ENCODE peak calls at places on chromosomes 2 and 18, in six cellular contexts. U is activated CD8-positive, alpha-beta memory T cell treated with anti-CD3 and anti-CD28 coated beads, Interleukin-2, amount 10 ng/mL, durations not matched to agents 7 days and 5 days; B is activated CD4-positive, alpha-beta T cell treated with anti-CD3 and anti-CD28 coated beads for 24 hours; R is A549; K is astrocyte of the hippocampus; E is stimulated activated CD4-positive, alpha-beta T cell treated with anti-CD3 and anti-CD28 coated beads, Interleukin-2, amount 100 ng/mL, for 48 hours. O is an unnamed sample.

GRCh38 chr18:45686892-45687611 is 36.9 kb upstream of the SLC14A1 start:
- DNase-seq in U (peak), E (no peak), K (no peak), B (peak), R (no peak), O (no peak)

GRCh38 chr2:167681646-167682045 is 565.7 kb downstream of the STK39 start:
- DNase-seq in B (no peak), R (no peak), E (no peak), K (no peak), U (no peak), O (no peak)

GRCh38 chr2:158497486-158497885 is 40.7 kb downstream of the PKP4 start:
- DNase-seq in R (peak), K (no peak), U (no peak), B (no peak), E (no peak), O (no peak)

GRCh38 chr2:156189584-156189983 is 142.9 kb downstream of the NR4A2 start:
- DNase-seq in U (no peak), B (no peak), K (no peak), R (no peak), E (no peak), O (no peak)

GRCh38 chr2:134120160-134120717 is 133.6 kb upstream of the MGAT5 start:
- DNase-seq in K (no peak), E (no peak), B (no peak), R (no peak), U (peak), O (no peak)

GRCh38 chr2:240929364-240930095 is 23.4 kb downstream of the CROCC2 start:
- DNase-seq in K (no peak), B (no peak), R (no peak), U (no peak), E (no peak), O (no peak)

GRCh38 chr18:63307555-63308200 is 11.9 kb downstream of the BCL2 start:
- DNase-seq in E (no peak), U (no peak), B (no peak), R (no peak), K (peak), O (no peak)

GRCh38 chr2:85215074-85216050 is 82.2 kb downstream of the TCF7L1 start:
- DNase-seq in B (no peak), U (no peak), K (peak), E (no peak), R (no peak), O (no peak)

GRCh38 chr2:55874338-55874737 is 49.2 kb downstream of the EFEMP1 start:
- DNase-seq in K (no peak), B (no peak), R (no peak), U (no peak), E (no peak), O (no peak)

GRCh38 chr2:37343537-37344434 is 644 bp upstream of the QPCT start:
- DNase-seq in U (no peak), B (no peak), K (peak), E (no peak), R (peak), O (peak)

GRCh38 chr18:58216071-58216471 is 172.0 kb downstream of the NEDD4L start:
- DNase-seq in R (no peak), K (no peak), B (no peak), U (no peak), E (no peak), O (no peak)

GRCh38 chr2:190515687-190516086 is 18.8 kb downstream of the NEMP2 start:
- DNase-seq in B (no peak), E (no peak), U (no peak), K (peak), R (no peak), O (no peak)

GRCh38 chr2:127040169-127040568 is 66.8 kb downstream of the BIN1 start:
- DNase-seq in E (no peak), K (no peak), R (no peak), U (no peak), B (no peak), O (no peak)

GRCh38 chr2:146621656-146622055 is 1223.2 kb upstream of the ACVR2A start:
- DNase-seq in K (no peak), B (no peak), E (no peak), U (no peak), R (no peak), O (no peak)

O was measured in NCI-H1930.